ENCODE peak calls at places on chromosomes 11 and 22, in four cellular contexts. T is NB4, E is foreskin fibroblast, R is T-helper 2 cell. I is an unnamed sample.

GRCh38 chr11:2807276-2807681 is 78.3 kb downstream of the CDKN1C start:
- DNase-seq in T (no peak), E (no peak), R (no peak), I (no peak)

GRCh38 chr11:9664276-9665171 is 647 bp downstream of the SWAP70 start:
- DNase-seq in T (peak), E (peak), R (peak), I (no peak)

GRCh38 chr11:76677010-76677771 is 6.6 kb upstream of the LRRC32 start:
- DNase-seq in T (no peak), E (no peak), R (peak), I (no peak)

GRCh38 chr22:42050641-42051040 is 20.0 kb downstream of the NAGA start:
- DNase-seq in T (no peak), E (no peak), R (no peak), I (no peak)

GRCh38 chr11:78392854-78393253 is 24.8 kb downstream of the GAB2 start:
- DNase-seq in T (no peak), E (no peak), R (no peak), I (no peak)

GRCh38 chr11:116415095-116415494 is 357.7 kb downstream of the BUD13 start:
- DNase-seq in T (no peak), E (no peak), R (no peak), I (no peak)

GRCh38 chr11:44866301-44866700 is 84.4 kb downstream of the TP53I11 start:
- DNase-seq in T (no peak), E (no peak), R (no peak), I (no peak)

GRCh38 chr11:61922539-61922938 is 5.2 kb upstream of the RAB3IL1 start:
- DNase-seq in T (peak), E (peak), R (no peak), I (peak)

GRCh38 chr11:63592975-63593395 is 21.2 kb downstream of the PLAAT3 start:
- DNase-seq in T (peak), E (no peak), R (peak), I (peak)

GRCh38 chr11:119206512-119207299 is 567 bp downstream of the CBL start:
- DNase-seq in T (peak), E (no peak), R (peak), I (peak)

GRCh38 chr11:33753304-33753703 is 17.1 kb upstream of the CD59 start:
- DNase-seq in T (no peak), E (peak), R (peak), I (no peak)

GRCh38 chr22:40462195-40462988 is 92.0 kb downstream of the SGSM3 start:
- DNase-seq in T (peak), E (no peak), R (peak), I (peak)

GRCh38 chr11:118002541-118003019 is 16.4 kb downstream of the IL10RA start:
- DNase-seq in T (peak), E (no peak), R (peak), I (peak)

GRCh38 chr11:133343951-133344350 is 188.3 kb downstream of the OPCML start:
- DNase-seq in T (peak), E (no peak), R (no peak), I (no peak)

GRCh38 chr22:25167082-25167481 is 32.6 kb upstream of the CRYBB3 start:
- DNase-seq in T (no peak), E (no peak), R (no peak), I (no peak)

GRCh38 chr11:32225491-32226285 is 134.8 kb downstream of the RCN1 start:
- DNase-seq in T (no peak), E (no peak), R (no peak), I (no peak)

GRCh38 chr11:118533769-118534729 is 3.1 kb downstream of the TMEM25 start:
- DNase-seq in T (no peak), E (no peak), R (no peak), I (no peak)

GRCh38 chr11:125075900-125076317 is 12.8 kb downstream of the SLC37A2 start:
- DNase-seq in T (no peak), E (no peak), R (no peak), I (no peak)

GRCh38 chr11:76159303-76159937 is 46.9 kb downstream of the WNT11 start:
- DNase-seq in T (no peak), E (no peak), R (no peak), I (no peak)

GRCh38 chr11:65643971-65644370 is 6.1 kb downstream of the SIPA1 start:
- DNase-seq in T (no peak), E (no peak), R (peak), I (no peak)

GRCh38 chr22:27231266-27231665 is 570.3 kb downstream of the MN1 start:
- DNase-seq in T (no peak), E (no peak), R (no peak), I (no peak)

GRCh38 chr22:44192098-44192810 is 11.5 kb downstream of the PARVG start:
- DNase-seq in T (peak), E (no peak), R (peak), I (peak)

GRCh38 chr11:27385245-27385644 is 22.2 kb upstream of the CCDC34 start:
- DNase-seq in T (no peak), E (peak), R (peak), I (no peak)

GRCh38 chr11:83166193-83166866 is 9.4 kb downstream of the PCF11 start:
- DNase-seq in T (no peak), E (no peak), R (no peak), I (no peak)

GRCh38 chr22:19962909-19963806 is 21.5 kb upstream of the TXNRD2 start:
- DNase-seq in T (peak), E (peak), R (no peak), I (no peak)

GRCh38 chr22:38218661-38219331 is 17.0 kb downstream of the MAFF start:
- DNase-seq in T (no peak), E (peak), R (peak), I (no peak)

GRCh38 chr11:46981429-46981828 is 44.9 kb downstream of the CSTPP1 start:
- DNase-seq in T (no peak), E (no peak), R (peak), I (no peak)

I was measured in MV-4-11.